ENCODE peak calls at places on chromosomes 16 and 17, in nine cellular contexts. C is GM04503; X is frontal cortex; V is cardiac fibroblast; H is T-cell; S is vagina; W is stimulated activated CD4-positive, alpha-beta T cell treated with anti-CD3 and anti-CD28 coated beads, Interleukin-1b, Interleukin-23, amount 100 ng/mL, for 1 hour; G is left cardiac atrium; Q is T47D. J is an unnamed sample.

GRCh38 chr17:73695035-73695738 is 50.9 kb upstream of the SDK2 start:
- DNase-seq in X (no peak), W (no peak), S (peak; percentile 64), Q (no peak), H (no peak), G (no peak), C (no peak), V (no peak), J (no peak)

GRCh38 chr16:3085868-3086595 is 13.1 kb downstream of the ZSCAN10 start:
- DNase-seq in G (no peak), H (no peak), S (no peak), V (no peak), C (no peak), W (no peak), X (no peak), Q (no peak), J (no peak)

GRCh38 chr17:3474212-3474611 is 1.6 kb upstream of the ASPA start:
- DNase-seq in G (no peak), X (peak; percentile 44), V (peak; percentile 7), H (no peak), Q (no peak), W (no peak), C (peak; percentile 3), S (no peak), J (no peak)

GRCh38 chr17:29594441-29595090 is 1.6 kb downstream of the ANKRD13B start:
- DNase-seq in S (no peak), C (no peak), X (no peak), G (no peak), H (no peak), V (no peak), W (no peak), Q (no peak), J (no peak)

GRCh38 chr16:57999971-58000705 is at the start of gene ZNF319:
- DNase-seq in C (no peak), G (peak; percentile 30), W (no peak), Q (no peak), X (peak; percentile 53), S (no peak), H (no peak), V (no peak), J (no peak)

GRCh38 chr17:78249074-78249835 is 17.8 kb downstream of the TMEM235 start:
- DNase-seq in C (no peak), V (no peak), W (no peak), X (no peak), S (no peak), G (no peak), Q (no peak), H (no peak), J (no peak)

GRCh38 chr16:75860654-75861053 is 134.4 kb upstream of the CPHXL start:
- DNase-seq in C (no peak), V (no peak), X (peak; percentile 14), G (no peak), S (no peak), H (no peak), W (no peak), Q (peak; percentile 7), J (peak; percentile 33)

GRCh38 chr17:82611140-82612058 is 36.8 kb downstream of the WDR45B start:
- DNase-seq in G (no peak), X (no peak), H (no peak), Q (no peak), W (no peak), C (no peak), V (peak; percentile 53), S (no peak), J (peak; percentile 74)

GRCh38 chr16:72850863-72851262 is 197.1 kb downstream of the ZFHX3 start:
- DNase-seq in Q (no peak), W (no peak), H (no peak), X (no peak), V (peak; percentile 67), G (no peak), C (peak; percentile 33), S (no peak), J (no peak)

GRCh38 chr17:39235555-39236221 is 9.9 kb upstream of the STAC2 start:
- DNase-seq in C (no peak), G (no peak), S (no peak), Q (peak; percentile 87), H (peak; percentile 44), W (no peak), X (no peak), V (peak; percentile 70), J (peak; percentile 33)

GRCh38 chr16:54928016-54928356 is 2.7 kb upstream of the IRX5 start:
- DNase-seq in Q (peak; percentile 69), W (no peak), S (no peak), H (no peak), X (no peak), G (no peak), C (no peak), V (peak; percentile 42), J (peak; percentile 75)

J was measured in NCI-H1105 treated with DMSO at 0.1 percent for 48 hours.